ENCODE peak calls at places on chromosomes 6 and 20, in nine cellular contexts. One of them, this sample, is unnamed.

GRCh38 chr20:33423141-33423834 is 20.3 kb downstream of the SNTA1 start:
- DNase-seq in AG20443: peak; percentile 93
- DNase-seq in D341Med: no peak
- DNase-seq in SK-MEL-5: no peak
- DNase-seq in activated T-helper 1 cell treated with anti-CD3 and anti-CD28 coated beads, Interleukin-2, amount 50 U/mL, for 16 hours: no peak
- DNase-seq in ureter: peak; percentile 59
- DNase-seq in activated T-cell treated with anti-CD3 and anti-CD28 coated beads for 1 hour: no peak
- DNase-seq in GM12865: no peak
- DNase-seq in mesenchymal stem cell: peak; percentile 88
- DNase-seq in this sample: peak; percentile 52

GRCh38 chr6:111576302-111576701 is 29.4 kb downstream of the TRAF3IP2 start:
- DNase-seq in AG20443: no peak
- DNase-seq in D341Med: no peak
- DNase-seq in SK-MEL-5: no peak
- DNase-seq in activated T-helper 1 cell treated with anti-CD3 and anti-CD28 coated beads, Interleukin-2, amount 50 U/mL, for 16 hours: no peak
- DNase-seq in ureter: no peak
- DNase-seq in activated T-cell treated with anti-CD3 and anti-CD28 coated beads for 1 hour: no peak
- DNase-seq in GM12865: no peak
- DNase-seq in mesenchymal stem cell: no peak
- DNase-seq in this sample: no peak

GRCh38 chr20:44326391-44327159 is 10.3 kb upstream of the R3HDML start:
- DNase-seq in AG20443: no peak
- DNase-seq in D341Med: no peak
- DNase-seq in SK-MEL-5: no peak
- DNase-seq in activated T-helper 1 cell treated with anti-CD3 and anti-CD28 coated beads, Interleukin-2, amount 50 U/mL, for 16 hours: no peak
- DNase-seq in ureter: no peak
- DNase-seq in activated T-cell treated with anti-CD3 and anti-CD28 coated beads for 1 hour: no peak
- DNase-seq in GM12865: no peak
- DNase-seq in mesenchymal stem cell: no peak
- DNase-seq in this sample: no peak

GRCh38 chr20:56793916-56794315 is 164.8 kb downstream of the TFAP2C start:
- DNase-seq in AG20443: no peak
- DNase-seq in D341Med: no peak
- DNase-seq in SK-MEL-5: no peak
- DNase-seq in activated T-helper 1 cell treated with anti-CD3 and anti-CD28 coated beads, Interleukin-2, amount 50 U/mL, for 16 hours: no peak
- DNase-seq in ureter: no peak
- DNase-seq in activated T-cell treated with anti-CD3 and anti-CD28 coated beads for 1 hour: no peak
- DNase-seq in GM12865: no peak
- DNase-seq in mesenchymal stem cell: no peak
- DNase-seq in this sample: no peak

GRCh38 chr20:49572857-49573256 is 4.9 kb upstream of the PTGIS start:
- DNase-seq in AG20443: no peak
- DNase-seq in D341Med: no peak
- DNase-seq in SK-MEL-5: no peak
- DNase-seq in activated T-helper 1 cell treated with anti-CD3 and anti-CD28 coated beads, Interleukin-2, amount 50 U/mL, for 16 hours: no peak
- DNase-seq in ureter: peak; percentile 25
- DNase-seq in activated T-cell treated with anti-CD3 and anti-CD28 coated beads for 1 hour: no peak
- DNase-seq in GM12865: no peak
- DNase-seq in mesenchymal stem cell: no peak
- DNase-seq in this sample: peak; percentile 18

GRCh38 chr6:142187209-142187608 is 40.1 kb downstream of the VTA1 start:
- DNase-seq in AG20443: peak; percentile 8
- DNase-seq in D341Med: no peak
- DNase-seq in SK-MEL-5: peak; percentile 76
- DNase-seq in activated T-helper 1 cell treated with anti-CD3 and anti-CD28 coated beads, Interleukin-2, amount 50 U/mL, for 16 hours: no peak
- DNase-seq in ureter: no peak
- DNase-seq in activated T-cell treated with anti-CD3 and anti-CD28 coated beads for 1 hour: no peak
- DNase-seq in GM12865: no peak
- DNase-seq in mesenchymal stem cell: peak; percentile 71
- DNase-seq in this sample: peak; percentile 82

GRCh38 chr6:97437087-97437486 is 154.1 kb upstream of the MMS22L start:
- DNase-seq in AG20443: peak; percentile 37
- DNase-seq in D341Med: peak; percentile 41
- DNase-seq in SK-MEL-5: peak; percentile 55
- DNase-seq in activated T-helper 1 cell treated with anti-CD3 and anti-CD28 coated beads, Interleukin-2, amount 50 U/mL, for 16 hours: no peak
- DNase-seq in ureter: no peak
- DNase-seq in activated T-cell treated with anti-CD3 and anti-CD28 coated beads for 1 hour: no peak
- DNase-seq in GM12865: no peak
- DNase-seq in mesenchymal stem cell: peak; percentile 33
- DNase-seq in this sample: no peak

GRCh38 chr6:53492860-53493634 is 51.9 kb downstream of the GCLC start:
- DNase-seq in AG20443: peak; percentile 49
- DNase-seq in D341Med: peak; percentile 38
- DNase-seq in SK-MEL-5: peak; percentile 70
- DNase-seq in activated T-helper 1 cell treated with anti-CD3 and anti-CD28 coated beads, Interleukin-2, amount 50 U/mL, for 16 hours: no peak
- DNase-seq in ureter: no peak
- DNase-seq in activated T-cell treated with anti-CD3 and anti-CD28 coated beads for 1 hour: no peak
- DNase-seq in GM12865: peak; percentile 37
- DNase-seq in mesenchymal stem cell: peak; percentile 82
- DNase-seq in this sample: peak; percentile 40

GRCh38 chr6:33185190-33185589 is 7.1 kb downstream of the COL11A2 start:
- DNase-seq in AG20443: no peak
- DNase-seq in D341Med: no peak
- DNase-seq in SK-MEL-5: no peak
- DNase-seq in activated T-helper 1 cell treated with anti-CD3 and anti-CD28 coated beads, Interleukin-2, amount 50 U/mL, for 16 hours: no peak
- DNase-seq in ureter: no peak
- DNase-seq in activated T-cell treated with anti-CD3 and anti-CD28 coated beads for 1 hour: no peak
- DNase-seq in GM12865: no peak
- DNase-seq in mesenchymal stem cell: no peak
- DNase-seq in this sample: no peak

GRCh38 chr6:151436814-151437213 is 15.1 kb downstream of the RMND1 start:
- DNase-seq in AG20443: peak; percentile 75
- DNase-seq in D341Med: no peak
- DNase-seq in SK-MEL-5: no peak
- DNase-seq in activated T-helper 1 cell treated with anti-CD3 and anti-CD28 coated beads, Interleukin-2, amount 50 U/mL, for 16 hours: no peak
- DNase-seq in ureter: no peak
- DNase-seq in activated T-cell treated with anti-CD3 and anti-CD28 coated beads for 1 hour: no peak
- DNase-seq in GM12865: no peak
- DNase-seq in mesenchymal stem cell: peak; percentile 67
- DNase-seq in this sample: no peak

GRCh38 chr6:14094721-14095120 is 22.9 kb upstream of the CD83 start:
- DNase-seq in AG20443: no peak
- DNase-seq in D341Med: no peak
- DNase-seq in SK-MEL-5: no peak
- DNase-seq in activated T-helper 1 cell treated with anti-CD3 and anti-CD28 coated beads, Interleukin-2, amount 50 U/mL, for 16 hours: no peak
- DNase-seq in ureter: no peak
- DNase-seq in activated T-cell treated with anti-CD3 and anti-CD28 coated beads for 1 hour: no peak
- DNase-seq in GM12865: no peak
- DNase-seq in mesenchymal stem cell: no peak
- DNase-seq in this sample: no peak